ENCODE peak calls at places on chromosomes 12 and 14, in six cellular contexts. T is IMR-90, Y is BJ, B is breast epithelium, W is cardiac fibroblast, I is psoas muscle. G is an unnamed sample.

GRCh38 chr14:43005807-43006206 is 1399.1 kb downstream of the LRFN5 start:
- DNase-seq in T (peak; percentile 23), Y (no peak), B (no peak), W (peak; percentile 8), I (no peak), G (no peak)

GRCh38 chr14:93788557-93789365 is 476 bp upstream of the PRIMA1 start:
- DNase-seq in T (no peak), Y (no peak), B (peak; percentile 35), W (peak; percentile 1), I (no peak), G (no peak)

GRCh38 chr12:13811061-13811460 is 170.3 kb downstream of the GRIN2B start:
- DNase-seq in T (no peak), Y (no peak), B (no peak), W (no peak), I (no peak), G (no peak)

GRCh38 chr14:94966868-94967267 is 190.5 kb downstream of the DICER1 start:
- DNase-seq in T (no peak), Y (no peak), B (peak; percentile 10), W (no peak), I (no peak), G (no peak)

GRCh38 chr12:74598819-74599218 is 61.2 kb downstream of the ATXN7L3B start:
- DNase-seq in T (no peak), Y (no peak), B (no peak), W (peak; percentile 1), I (no peak), G (no peak)

GRCh38 chr12:93365616-93366015 is 12.1 kb upstream of the NUDT4 start:
- DNase-seq in T (no peak), Y (no peak), B (no peak), W (no peak), I (no peak), G (no peak)

GRCh38 chr12:54000105-54000773 is at the start of gene HOXC9:
- DNase-seq in T (no peak), Y (no peak), B (no peak), W (no peak), I (peak; percentile 73), G (no peak)

GRCh38 chr12:42097971-42098370 is 46.7 kb downstream of the GXYLT1 start:
- DNase-seq in T (no peak), Y (no peak), B (no peak), W (peak; percentile 32), I (no peak), G (no peak)

GRCh38 chr12:69988601-69989194 is 163.7 kb downstream of the MYRFL start:
- DNase-seq in T (peak; percentile 65), Y (no peak), B (no peak), W (peak; percentile 77), I (no peak), G (peak; percentile 87)

GRCh38 chr12:75289678-75290200 is 40.4 kb downstream of the CAPS2 start:
- DNase-seq in T (peak; percentile 31), Y (no peak), B (no peak), W (peak; percentile 57), I (no peak), G (peak; percentile 1)

GRCh38 chr12:34597548-34598351 is 575.5 kb downstream of the ALG10 start:
- DNase-seq in T (no peak), Y (no peak), B (no peak), W (no peak), I (peak; percentile 10), G (no peak)

GRCh38 chr14:20998674-20999366 is at the start of gene SLC39A2:
- DNase-seq in T (peak; percentile 60), Y (peak; percentile 37), B (peak; percentile 66), W (peak; percentile 66), I (no peak), G (peak; percentile 28)

GRCh38 chr12:52895726-52896189 is 9.1 kb downstream of the KRT8 start:
- DNase-seq in T (no peak), Y (no peak), B (no peak), W (no peak), I (no peak), G (no peak)

GRCh38 chr14:81684696-81685095 is 151.0 kb upstream of the SEL1L start:
- DNase-seq in T (no peak), Y (no peak), B (no peak), W (no peak), I (no peak), G (no peak)

GRCh38 chr14:51240804-51241380 is 845 bp downstream of the TMX1 start:
- DNase-seq in T (no peak), Y (no peak), B (no peak), W (no peak), I (no peak), G (no peak)
- H3K4me3 ChIP-seq in T (peak overlapping the region; percentile 84), Y (peak overlapping the region; percentile 81), B (peak overlapping the region; percentile 74), W (peak overlapping the region; percentile 96), I (peak overlapping the region; percentile 91), G (peak overlapping the region; percentile 95)

GRCh38 chr12:104306376-104306775 is 2.8 kb downstream of the EID3 start:
- DNase-seq in T (no peak), Y (no peak), B (no peak), W (no peak), I (no peak), G (no peak)

GRCh38 chr12:104303538-104304151 is at the start of gene EID3:
- DNase-seq in T (peak; percentile 73), Y (no peak), B (peak; percentile 78), W (peak; percentile 86), I (peak; percentile 96), G (peak; percentile 48)

GRCh38 chr12:104305349-104305748 is 1.8 kb downstream of the EID3 start:
- DNase-seq in T (no peak), Y (no peak), B (no peak), W (no peak), I (no peak), G (no peak)

GRCh38 chr12:104306943-104307654 is 3.6 kb downstream of the EID3 start:
- DNase-seq in T (peak; percentile 44), Y (no peak), B (no peak), W (no peak), I (no peak), G (no peak)

GRCh38 chr12:104304261-104305004 is 894 bp downstream of the EID3 start:
- DNase-seq in T (no peak), Y (no peak), B (no peak), W (peak; percentile 41), I (no peak), G (no peak)
- H3K4me3 ChIP-seq in T (peak overlapping the region; percentile 43), Y (peak overlapping the region; percentile 46), B (peak overlapping the region; percentile 42), W (peak overlapping the region; percentile 39), I (peak overlapping the region; percentile 61), G (peak overlapping the region; percentile 42)

DNA sequence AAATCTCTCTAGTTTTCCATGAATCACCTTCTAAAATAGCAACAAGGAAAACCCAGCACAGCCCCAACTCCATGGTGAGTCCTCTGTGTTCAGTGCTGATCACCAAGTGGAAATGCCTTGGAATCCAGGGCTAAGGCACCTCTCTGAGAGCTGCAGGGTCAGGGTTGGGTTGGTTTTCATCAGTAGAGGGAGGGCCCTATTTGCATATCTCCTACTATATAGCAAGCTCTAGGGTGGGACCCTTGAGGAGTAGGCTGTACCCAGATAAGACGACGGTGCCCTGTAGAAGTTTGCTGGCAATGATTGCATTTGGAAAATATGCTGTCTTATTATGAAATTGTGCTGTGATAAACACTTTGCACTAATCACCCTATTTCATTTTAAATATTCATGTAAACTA is 1011.8 kb downstream of the TMEM121 start:
- DNase-seq in T (no peak), Y (no peak), B (no peak), W (no peak), I (no peak), G (no peak)
- H3K4me3 ChIP-seq in T (no peak overlapping the region), Y (no peak overlapping the region), B (no peak overlapping the region), W (no peak overlapping the region), I (no peak overlapping the region), G (no peak overlapping the region)

DNA sequence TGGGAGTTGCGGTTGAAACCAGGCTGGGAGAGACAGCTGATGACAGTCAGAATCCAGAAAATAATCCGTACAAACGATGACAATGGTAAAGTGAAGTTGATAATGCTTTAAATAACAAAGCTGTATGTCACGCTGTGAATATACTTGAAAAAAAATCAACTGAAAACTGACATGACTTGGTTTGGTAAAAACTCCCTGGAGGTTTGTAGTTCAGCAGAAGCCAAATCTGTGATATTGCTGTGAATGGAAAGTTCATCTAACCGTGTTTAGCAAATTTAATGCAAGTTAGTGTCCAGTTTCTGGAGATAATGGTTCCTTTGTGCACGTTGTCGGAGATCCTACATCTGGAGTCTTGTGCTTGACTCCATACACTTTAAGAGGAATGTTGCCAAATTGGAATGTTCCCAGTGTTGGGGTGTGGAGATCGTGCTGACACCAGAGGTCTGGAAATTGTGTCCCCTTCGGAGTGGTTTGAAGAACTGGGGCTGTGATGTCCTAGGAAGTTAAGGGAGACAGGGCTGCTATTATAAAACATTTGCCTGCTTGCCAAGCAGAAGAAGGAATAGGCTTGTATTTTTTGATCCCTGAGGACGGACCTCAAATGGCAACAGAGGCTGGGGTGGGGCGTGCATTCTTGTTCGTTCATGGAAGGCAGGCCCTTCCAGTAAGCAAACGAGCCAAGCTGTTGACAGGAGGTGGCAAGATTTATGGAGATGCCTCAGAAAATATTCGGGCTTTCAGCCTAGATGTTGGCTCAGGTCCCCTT is 30.6 kb downstream of the PPFIBP1 start:
- DNase-seq in T (no peak), Y (no peak), B (peak; percentile 30), W (peak; percentile 69), I (peak; percentile 79), G (peak; percentile 83)
- H3K4me3 ChIP-seq in T (peak overlapping the region; percentile 28), Y (no peak overlapping the region), B (peak overlapping the region; percentile 21), W (no peak overlapping the region), I (peak overlapping the region; percentile 37), G (peak overlapping the region; percentile 20)

DNA sequence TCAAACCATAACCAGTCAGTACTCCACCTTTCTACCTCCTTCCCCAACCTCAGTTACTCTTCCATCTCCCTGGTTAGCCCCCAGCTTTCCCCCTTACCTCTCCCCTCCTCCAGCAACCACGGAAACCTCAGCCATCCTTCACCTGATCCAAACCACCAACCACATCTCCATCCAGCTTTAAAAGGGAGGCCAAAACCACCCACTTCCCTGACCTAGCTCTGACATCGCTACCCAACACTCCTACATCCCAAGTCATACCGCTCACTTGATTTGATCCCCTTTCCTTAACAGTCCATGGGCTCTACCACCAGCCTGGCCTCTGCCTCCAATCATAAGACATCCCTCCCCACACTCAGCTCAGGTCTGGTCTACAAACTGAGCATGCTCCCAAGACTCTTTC is 1.5 kb downstream of the RAB35 start:
- DNase-seq in T (no peak), Y (no peak), B (no peak), W (no peak), I (no peak), G (no peak)
- H3K4me3 ChIP-seq in T (peak overlapping the region; percentile 95), Y (peak overlapping the region; percentile 84), B (peak overlapping the region; percentile 82), W (peak overlapping the region; percentile 82), I (peak overlapping the region; percentile 77), G (peak overlapping the region; percentile 80)

G was measured in skeletal muscle cell.